ENCODE peak calls at places on chromosomes 4 and X, in seven cellular contexts. T, M, V, X, N, U and O are unnamed samples.

GRCh38 chrX:39843318-39843717 is 254.4 kb downstream of the BCOR start:
- DNase-seq in U (no peak), V (no peak), T (no peak), N (no peak), M (no peak), X (no peak), O (no peak)

GRCh38 chr4:180949825-180950224 is 1293.4 kb upstream of the TENM3 start:
- DNase-seq in V (no peak), X (no peak), M (no peak), T (no peak), U (no peak), N (no peak), O (no peak)

GRCh38 chr4:15234585-15235126 is 193.2 kb upstream of the C1QTNF7 start:
- DNase-seq in V (peak), N (no peak), X (no peak), T (peak), M (peak), U (no peak), O (no peak)

GRCh38 chr4:92809381-92809780 is 505.6 kb downstream of the GRID2 start:
- DNase-seq in V (no peak), M (no peak), N (no peak), U (no peak), T (no peak), X (no peak), O (no peak)

GRCh38 chrX:73126240-73126639 is 46.9 kb upstream of the PABPC1L2A start:
- DNase-seq in U (no peak), N (no peak), V (no peak), X (no peak), M (peak), T (no peak), O (no peak)

GRCh38 chrX:140767646-140768045 is 58.1 kb downstream of the LINC00632 start:
- DNase-seq in V (no peak), X (no peak), M (no peak), N (no peak), T (peak), U (no peak), O (no peak)

GRCh38 chrX:105823092-105823454 is 734 bp downstream of the NRK start:
- DNase-seq in T (no peak), X (no peak), V (no peak), N (no peak), M (no peak), U (no peak), O (no peak)

GRCh38 chrX:106780664-106781377 is 21.7 kb upstream of the TBC1D8B start:
- DNase-seq in X (no peak), N (no peak), U (no peak), T (no peak), V (no peak), M (peak), O (no peak)

GRCh38 chrX:67523932-67524331 is 19.9 kb upstream of the AR start:
- DNase-seq in V (no peak), U (no peak), N (no peak), T (no peak), M (peak), X (no peak), O (no peak)

GRCh38 chrX:18668468-18668867 is 3.4 kb downstream of the RS1 start:
- DNase-seq in T (no peak), V (no peak), M (no peak), N (no peak), X (no peak), U (no peak), O (no peak)

GRCh38 chrX:31572396-31572795 is 500.6 kb upstream of the FTHL17 start:
- DNase-seq in T (peak), X (no peak), V (no peak), M (no peak), U (no peak), N (no peak), O (no peak)

GRCh38 chrX:141142946-141143345 is 34.0 kb downstream of the LDOC1 start:
- DNase-seq in X (no peak), U (no peak), M (no peak), T (no peak), N (no peak), V (no peak), O (no peak)

GRCh38 chr4:27442146-27442545 is 581.5 kb downstream of the STIM2 start:
- DNase-seq in V (no peak), X (no peak), N (no peak), U (no peak), M (no peak), T (peak), O (no peak)

GRCh38 chrX:22124098-22124497 is 92.0 kb downstream of the PHEX start:
- DNase-seq in U (no peak), M (no peak), N (no peak), X (no peak), T (peak), V (peak), O (no peak)

GRCh38 chr4:146342600-146343192 is 128.4 kb downstream of the REELD1 start:
- DNase-seq in M (peak), V (peak), T (peak), U (peak), N (no peak), X (peak), O (no peak)

GRCh38 chr4:146346276-146346675 is 131.9 kb downstream of the REELD1 start:
- DNase-seq in X (no peak), N (no peak), M (no peak), T (no peak), V (no peak), U (no peak), O (no peak)

GRCh38 chr4:146340798-146341197 is 126.5 kb downstream of the REELD1 start:
- DNase-seq in X (peak), T (peak), M (no peak), U (no peak), N (no peak), V (peak), O (no peak)

GRCh38 chr4:146343776-146344175 is 129.4 kb downstream of the REELD1 start:
- DNase-seq in U (no peak), T (no peak), X (no peak), N (no peak), M (no peak), V (no peak), O (no peak)

GRCh38 chr4:146343199-146343598 is 128.9 kb downstream of the REELD1 start:
- DNase-seq in X (no peak), V (no peak), T (no peak), M (no peak), U (no peak), N (no peak), O (no peak)
- H2AFZ ChIP-seq in X (no peak), V (no peak), T (no peak), M (no peak), U (no peak), N (no peak), O (no peak)

GRCh38 chr4:128536746-128537145 is 249.1 kb upstream of the PGRMC2 start:
- DNase-seq in N (no peak), V (no peak), M (no peak), X (no peak), U (no peak), T (no peak), O (no peak)

GRCh38 chr4:128543726-128544125 is 256.1 kb upstream of the PGRMC2 start:
- DNase-seq in M (no peak), U (no peak), T (no peak), X (no peak), V (no peak), N (no peak), O (no peak)

GRCh38 chr4:128538111-128538882 is 250.7 kb upstream of the PGRMC2 start:
- DNase-seq in X (no peak), T (no peak), N (no peak), U (no peak), M (no peak), V (no peak), O (no peak)

GRCh38 chr4:128542047-128542446 is 254.4 kb upstream of the PGRMC2 start:
- DNase-seq in N (no peak), X (no peak), U (no peak), T (peak), M (no peak), V (no peak), O (no peak)

DNA sequence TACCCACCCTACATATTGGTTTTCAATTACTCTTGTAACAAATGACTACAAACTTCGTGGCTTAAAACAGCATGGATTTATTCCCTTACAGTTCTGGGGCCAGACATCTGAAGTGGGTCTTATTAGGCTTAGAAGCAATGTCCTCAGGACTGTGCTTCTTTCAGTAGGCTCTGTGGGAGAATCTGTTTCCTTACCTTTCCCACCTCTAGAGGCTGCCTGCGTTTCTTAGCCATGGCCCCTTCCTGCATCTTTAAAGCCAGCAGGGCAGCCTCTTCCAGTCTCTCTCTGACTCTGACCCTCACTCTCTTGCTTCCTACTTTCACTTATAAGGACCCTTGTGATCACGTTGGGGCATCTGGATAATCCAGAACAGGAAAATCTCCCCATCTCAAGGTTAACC is 252.5 kb upstream of the PGRMC2 start:
- DNase-seq in T (no peak), U (no peak), X (no peak), N (no peak), V (no peak), M (no peak), O (no peak)
- H2AFZ ChIP-seq in T (no peak), U (no peak), X (no peak), N (no peak), V (no peak), M (no peak), O (no peak)

GRCh38 chr4:176448761-176449160 is 129.0 kb downstream of the SPCS3 start:
- DNase-seq in T (no peak), X (no peak), U (no peak), V (no peak), N (no peak), M (no peak), O (no peak)

GRCh38 chr4:176451441-176451840 is 131.7 kb downstream of the SPCS3 start:
- DNase-seq in N (peak), T (no peak), V (no peak), X (no peak), M (no peak), U (no peak), O (no peak)
- H2AFZ ChIP-seq in N (peak), T (no peak), V (no peak), X (no peak), M (no peak), U (no peak), O (no peak)

GRCh38 chr4:107183155-107183774 is 147.2 kb upstream of the DKK2 start:
- DNase-seq in T (peak), M (peak), X (peak), N (peak), U (no peak), V (peak), O (no peak)
- H2AFZ ChIP-seq in T (no peak), M (no peak), X (no peak), N (no peak), U (no peak), V (no peak), O (no peak)

GRCh38 chrX:110748256-110748811 is 47.3 kb downstream of the CHRDL1 start:
- DNase-seq in U (no peak), V (no peak), T (no peak), X (no peak), M (no peak), N (no peak), O (no peak)
- H2AFZ ChIP-seq in U (peak), V (no peak), T (no peak), X (no peak), M (no peak), N (no peak), O (no peak)